ENCODE peak calls at places on chromosomes 16 and 17, in eight cellular contexts. F is naive thymus-derived CD4-positive, alpha-beta T cell; J is AG04449; M is mesendoderm; I is breast epithelium; X is brain microvascular endothelial cell; N is mesenchymal stem cell; Q is adipocyte. K is an unnamed sample.

GRCh38 chr16:2163211-2163881 is 7.8 kb downstream of the TRAF7 start:
- DNase-seq in F (no peak), J (no peak), M (no peak), I (peak; percentile 73), X (no peak), N (no peak), Q (no peak), K (no peak)

GRCh38 chr17:31321481-31321880 is at the start of gene EVI2A:
- DNase-seq in F (peak; percentile 74), J (no peak), M (peak; percentile 7), I (no peak), X (peak; percentile 66), N (peak; percentile 92), Q (peak; percentile 56), K (peak; percentile 50)

GRCh38 chr16:72072514-72073342 is 9.7 kb downstream of the HPR start:
- DNase-seq in F (no peak), J (no peak), M (peak; percentile 48), I (no peak), X (no peak), N (no peak), Q (no peak), K (no peak)

GRCh38 chr16:1181715-1182671 is 29.1 kb downstream of the CACNA1H start:
- DNase-seq in F (no peak), J (peak; percentile 3), M (no peak), I (peak; percentile 76), X (peak; percentile 93), N (peak; percentile 81), Q (peak; percentile 88), K (peak; percentile 74)

GRCh38 chr17:80030730-80031410 is 4.8 kb downstream of the TBC1D16 start:
- DNase-seq in F (no peak), J (no peak), M (no peak), I (peak; percentile 92), X (no peak), N (no peak), Q (no peak), K (no peak)

GRCh38 chr17:38428150-38428642 is at the start of gene ARHGAP23:
- DNase-seq in F (peak; percentile 37), J (no peak), M (peak; percentile 51), I (no peak), X (no peak), N (peak; percentile 80), Q (peak; percentile 88), K (no peak)

GRCh38 chr17:65930140-65930715 is 261.7 kb downstream of the CEP112 start:
- DNase-seq in F (no peak), J (peak; percentile 7), M (no peak), I (no peak), X (no peak), N (no peak), Q (peak; percentile 13), K (no peak)

GRCh38 chr16:79097090-79097489 is 503.4 kb downstream of the MAF start:
- DNase-seq in F (no peak), J (no peak), M (no peak), I (no peak), X (no peak), N (no peak), Q (no peak), K (no peak)

GRCh38 chr17:62723842-62724241 is 84.3 kb downstream of the MARCHF10 start:
- DNase-seq in F (no peak), J (no peak), M (peak; percentile 37), I (no peak), X (no peak), N (no peak), Q (no peak), K (no peak)

GRCh38 chr17:79556263-79556662 is 54.6 kb downstream of the RBFOX3 start:
- DNase-seq in F (no peak), J (no peak), M (no peak), I (no peak), X (no peak), N (no peak), Q (no peak), K (no peak)

GRCh38 chr16:194516-194915 is 14.3 kb downstream of the HBQ1 start:
- DNase-seq in F (no peak), J (no peak), M (no peak), I (no peak), X (peak; percentile 27), N (no peak), Q (peak; percentile 9), K (peak; percentile 31)

GRCh38 chr17:46834846-46835245 is 16.4 kb upstream of the WNT3 start:
- DNase-seq in F (no peak), J (no peak), M (no peak), I (no peak), X (no peak), N (no peak), Q (no peak), K (no peak)

GRCh38 chr16:81531415-81531814 is 86.8 kb downstream of the CMIP start:
- DNase-seq in F (no peak), J (no peak), M (no peak), I (no peak), X (no peak), N (no peak), Q (no peak), K (no peak)

GRCh38 chr16:67546091-67546501 is 16.2 kb upstream of the CTCF start:
- DNase-seq in F (no peak), J (no peak), M (no peak), I (no peak), X (no peak), N (no peak), Q (no peak), K (no peak)

GRCh38 chr17:78114831-78115723 is 13.5 kb downstream of the TMC6 start:
- DNase-seq in F (no peak), J (no peak), M (no peak), I (no peak), X (no peak), N (no peak), Q (no peak), K (no peak)

GRCh38 chr17:21374455-21375161 is 1.5 kb upstream of the KCNJ12 start:
- DNase-seq in F (no peak), J (no peak), M (peak; percentile 15), I (no peak), X (no peak), N (no peak), Q (no peak), K (no peak)

GRCh38 chr17:18018411-18018921 is 20.5 kb downstream of the ATPAF2 start:
- DNase-seq in F (no peak), J (no peak), M (no peak), I (no peak), X (no peak), N (no peak), Q (no peak), K (no peak)

GRCh38 chr17:81337449-81337848 is 42.3 kb upstream of the SLC38A10 start:
- DNase-seq in F (no peak), J (no peak), M (no peak), I (no peak), X (no peak), N (no peak), Q (no peak), K (no peak)

GRCh38 chr17:80492343-80493136 is 16.1 kb upstream of the NPTX1 start:
- DNase-seq in F (no peak), J (no peak), M (no peak), I (no peak), X (no peak), N (no peak), Q (no peak), K (no peak)

GRCh38 chr17:36610472-36610871 is 9.1 kb downstream of the MRM1 start:
- DNase-seq in F (no peak), J (no peak), M (no peak), I (no peak), X (no peak), N (no peak), Q (no peak), K (no peak)

GRCh38 chr16:30112197-30113030 is 923 bp downstream of the GDPD3 start:
- DNase-seq in F (peak; percentile 46), J (no peak), M (peak; percentile 74), I (no peak), X (peak; percentile 29), N (peak; percentile 41), Q (peak; percentile 53), K (no peak)

DNA sequence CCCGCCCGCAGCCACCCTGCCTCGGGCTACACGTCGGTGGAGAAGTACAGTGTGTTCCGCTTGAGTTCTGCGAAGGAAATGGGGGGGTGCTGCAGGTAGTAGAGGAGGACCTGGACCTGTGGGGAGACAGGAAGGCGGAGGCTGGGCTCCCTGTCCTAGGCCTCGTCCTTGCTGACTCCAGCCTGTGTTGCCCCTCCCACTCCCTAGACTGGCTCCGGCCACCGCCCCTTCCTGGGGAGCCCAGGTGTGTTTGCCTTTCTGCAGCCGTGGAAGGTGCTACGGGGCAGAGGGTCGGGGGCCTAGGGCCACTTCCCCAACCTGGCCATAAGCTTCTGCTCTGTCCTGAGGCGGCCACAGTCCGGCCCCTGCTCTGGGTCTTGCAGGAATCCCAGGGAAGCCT is 9.1 kb downstream of the TIMM22 start:
- DNase-seq in F (no peak), J (no peak), M (no peak), I (peak; percentile 58), X (no peak), N (no peak), Q (no peak), K (no peak)
- H3K4me3 ChIP-seq in F (no peak overlapping the region), J (no peak overlapping the region), M (no peak overlapping the region), I (no peak overlapping the region), X (no peak overlapping the region), N (no peak overlapping the region), Q (no peak overlapping the region), K (no peak overlapping the region)

DNA sequence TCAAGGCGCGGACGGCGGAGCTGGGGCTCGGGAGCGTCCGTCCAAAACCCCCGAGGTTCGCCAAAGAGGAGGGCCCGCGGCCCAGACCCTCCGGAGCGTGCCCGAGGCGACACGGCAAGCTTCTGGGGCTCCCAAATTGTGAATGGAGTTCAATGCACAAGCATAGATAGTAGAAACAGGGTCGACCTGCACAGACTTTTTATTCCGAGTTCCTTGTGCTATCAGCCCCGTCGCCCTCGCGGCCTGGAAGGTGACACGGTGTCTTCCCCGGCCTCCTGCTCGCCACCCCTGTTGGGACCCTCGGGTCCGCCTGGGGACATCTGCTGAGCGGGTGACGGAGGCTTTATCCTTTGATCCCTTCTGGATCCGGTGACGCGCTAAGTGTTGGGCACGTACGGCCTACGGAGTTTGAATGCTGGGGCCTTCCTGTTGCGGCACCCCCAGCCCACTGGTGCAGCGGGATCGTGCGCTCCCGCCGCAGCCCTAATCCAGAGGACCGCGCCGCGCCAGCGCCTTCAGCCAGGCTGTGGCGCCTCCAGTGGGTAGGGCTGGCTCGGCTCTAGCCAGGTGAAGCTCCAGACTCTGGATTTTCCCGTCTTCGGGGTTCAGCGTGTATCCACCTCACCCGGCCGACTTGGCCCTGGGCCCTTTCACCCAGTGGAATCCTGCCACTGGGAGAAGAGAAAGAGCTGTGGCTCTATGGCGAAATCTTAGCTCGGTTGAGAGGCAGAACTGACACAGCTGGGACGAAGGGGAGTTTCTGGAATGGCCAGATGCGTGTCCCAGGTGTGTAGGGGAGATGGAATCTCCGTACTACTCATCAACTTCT is 17.0 kb upstream of the NTN1 start:
- DNase-seq in F (no peak), J (no peak), M (no peak), I (no peak), X (no peak), N (no peak), Q (no peak), K (no peak)
- H3K4me3 ChIP-seq in F (peak overlapping the region; percentile 20), J (no peak overlapping the region), M (no peak overlapping the region), I (peak overlapping the region; percentile 47), X (no peak overlapping the region), N (no peak overlapping the region), Q (no peak overlapping the region), K (no peak overlapping the region)

GRCh38 chr17:74431568-74432483 is at the start of gene GPRC5C:
- DNase-seq in F (no peak), J (no peak), M (peak; percentile 90), I (peak; percentile 90), X (no peak), N (peak; percentile 57), Q (no peak), K (no peak)
- H3K4me3 ChIP-seq in F (peak within 1 kb of the TSS; percentile 47), J (peak within 1 kb of the TSS; percentile 27), M (peak within 1 kb of the TSS; percentile 67), I (peak within 1 kb of the TSS; percentile 50), X (peak within 1 kb of the TSS; percentile 26), N (peak within 1 kb of the TSS; percentile 91), Q (peak within 1 kb of the TSS; percentile 80), K (peak within 1 kb of the TSS; percentile 15)

GRCh38 chr16:86298166-86299131 is 211.9 kb upstream of the FOXF1 start:
- DNase-seq in F (no peak), J (no peak), M (no peak), I (no peak), X (no peak), N (peak; percentile 96), Q (peak; percentile 46), K (peak; percentile 39)
- H3K4me3 ChIP-seq in F (no peak overlapping the region), J (no peak overlapping the region), M (no peak overlapping the region), I (no peak overlapping the region), X (no peak overlapping the region), N (no peak overlapping the region), Q (no peak overlapping the region), K (no peak overlapping the region)

K was measured in skeletal muscle cell.